ENCODE peak calls at places on chromosomes 16 and 17, in seven cellular contexts. C, D, A, O, X, H and M are unnamed samples.

GRCh38 chr17:58335061-58335731 is 6.6 kb upstream of the TSPOAP1 start:
- DNase-seq in X (no peak), C (no peak), O (no peak), H (no peak), D (no peak), A (no peak), M (no peak)

GRCh38 chr17:77490361-77491183 is 349.8 kb downstream of the SEC14L1 start:
- DNase-seq in C (no peak), H (no peak), O (no peak), X (no peak), A (no peak), D (no peak), M (no peak)

GRCh38 chr16:29950806-29951461 is 10.9 kb upstream of the TMEM219 start:
- DNase-seq in X (no peak), A (no peak), O (no peak), C (no peak), D (no peak), H (no peak), M (no peak)

GRCh38 chr17:58968662-58969061 is 138.0 kb downstream of the TRIM37 start:
- DNase-seq in H (no peak), X (no peak), C (no peak), A (no peak), D (peak; percentile 12), O (no peak), M (no peak)

GRCh38 chr16:53504161-53504663 is 1.2 kb upstream of the AKTIP start:
- DNase-seq in A (peak; percentile 46), D (peak; percentile 31), C (no peak), O (peak; percentile 40), H (no peak), X (peak; percentile 62), M (peak; percentile 60)

GRCh38 chr17:17983376-17983775 is 10.7 kb downstream of the DRC3 start:
- DNase-seq in C (no peak), A (no peak), X (peak; percentile 38), O (no peak), H (no peak), D (no peak), M (no peak)

GRCh38 chr17:3594056-3594810 is 15.0 kb downstream of the TRPV1 start:
- DNase-seq in X (no peak), C (no peak), H (no peak), O (peak; percentile 57), D (peak; percentile 84), A (no peak), M (no peak)

GRCh38 chr16:77406680-77407079 is 28.2 kb downstream of the ADAMTS18 start:
- DNase-seq in A (no peak), D (peak; percentile 1), X (no peak), O (no peak), C (no peak), H (no peak), M (no peak)

GRCh38 chr17:51120357-51120738 is 320 bp downstream of the SPAG9 start:
- DNase-seq in C (peak; percentile 19), X (peak; percentile 60), H (no peak), O (no peak), A (no peak), D (peak; percentile 14), M (peak; percentile 55)

GRCh38 chr16:65809627-65810026 is 556.9 kb upstream of the CDH5 start:
- DNase-seq in H (no peak), A (no peak), D (no peak), X (peak; percentile 5), C (no peak), O (no peak), M (peak; percentile 13)

GRCh38 chr17:72725432-72726068 is 366.9 kb downstream of the SLC39A11 start:
- DNase-seq in A (peak; percentile 76), D (peak; percentile 66), C (no peak), O (peak; percentile 30), H (no peak), X (peak; percentile 68), M (peak; percentile 76)

GRCh38 chr16:29816694-29817441 is 916 bp downstream of the PAGR1 start:
- DNase-seq in X (peak; percentile 74), C (no peak), O (peak; percentile 76), A (peak; percentile 52), D (peak; percentile 60), H (no peak), M (peak; percentile 65)

GRCh38 chr17:21253646-21254441 is 634 bp upstream of the NATD1 start:
- DNase-seq in H (no peak), A (no peak), D (no peak), C (no peak), O (no peak), X (no peak), M (no peak)

GRCh38 chr16:22983614-22984013 is 165.6 kb downstream of the USP31 start:
- DNase-seq in D (no peak), X (no peak), O (no peak), C (no peak), A (no peak), H (no peak), M (no peak)

GRCh38 chr16:7515543-7515942 is 182.9 kb downstream of the RBFOX1 start:
- DNase-seq in X (no peak), O (no peak), C (no peak), D (no peak), H (no peak), A (no peak), M (no peak)

GRCh38 chr17:80959330-80960036 is 32.2 kb upstream of the CHMP6 start:
- DNase-seq in C (no peak), X (peak; percentile 33), O (peak; percentile 62), A (peak; percentile 29), H (no peak), D (peak; percentile 48), M (no peak)

GRCh38 chr17:68491864-68492263 is 20.4 kb upstream of the PRKAR1A start:
- DNase-seq in A (no peak), C (no peak), H (no peak), X (peak; percentile 80), O (no peak), D (no peak), M (no peak)

GRCh38 chr17:13538841-13539411 is 62.8 kb downstream of the HS3ST3A1 start:
- DNase-seq in C (no peak), O (no peak), A (no peak), H (no peak), D (no peak), X (no peak), M (no peak)

GRCh38 chr17:2267354-2267753 is 36.2 kb downstream of the SMG6 start:
- DNase-seq in C (no peak), O (no peak), A (no peak), X (no peak), H (no peak), D (no peak), M (no peak)

GRCh38 chr17:7673239-7673638 is 14.1 kb downstream of the TP53 start:
- DNase-seq in D (no peak), A (peak; percentile 45), X (peak; percentile 49), H (no peak), C (no peak), O (no peak), M (peak; percentile 48)
- TF ChIP-seq CTCF in D (peak; percentile 38), A (peak; percentile 76), X (peak; percentile 40), H (no peak), C (peak; percentile 31), O (no peak), M (peak; percentile 43)

DNA sequence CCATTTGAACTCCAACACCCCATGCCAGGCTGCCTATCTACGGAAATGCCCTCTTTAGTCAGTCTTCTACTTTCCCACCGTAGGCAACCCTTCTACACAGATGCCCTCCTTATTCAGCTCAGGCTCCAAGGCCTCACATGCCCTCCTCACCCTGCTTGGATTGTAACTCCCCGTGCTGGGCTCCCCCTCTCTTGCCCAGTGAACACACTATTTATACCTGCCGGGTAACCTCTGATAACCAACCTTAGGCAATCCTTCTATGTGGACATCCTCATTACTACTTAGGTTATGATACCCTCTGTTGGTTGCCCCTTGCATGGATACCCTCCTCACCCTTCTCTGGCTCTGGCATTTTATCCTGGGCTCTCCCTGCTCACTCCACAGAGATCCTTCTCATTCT is 50.3 kb downstream of the NFAT5 start:
- DNase-seq in A (no peak), O (no peak), D (no peak), X (no peak), H (no peak), C (no peak), M (no peak)
- TF ChIP-seq CTCF in A (no peak), O (no peak), D (no peak), X (no peak), H (no peak), C (no peak), M (no peak)

GRCh38 chr17:31425646-31426045 is 34.2 kb downstream of the RAB11FIP4 start:
- DNase-seq in X (peak; percentile 66), D (no peak), A (peak; percentile 83), C (no peak), O (no peak), H (no peak), M (peak; percentile 62)
- TF ChIP-seq CTCF in X (no peak), D (no peak), A (no peak), C (no peak), O (no peak), H (no peak), M (no peak)

DNA sequence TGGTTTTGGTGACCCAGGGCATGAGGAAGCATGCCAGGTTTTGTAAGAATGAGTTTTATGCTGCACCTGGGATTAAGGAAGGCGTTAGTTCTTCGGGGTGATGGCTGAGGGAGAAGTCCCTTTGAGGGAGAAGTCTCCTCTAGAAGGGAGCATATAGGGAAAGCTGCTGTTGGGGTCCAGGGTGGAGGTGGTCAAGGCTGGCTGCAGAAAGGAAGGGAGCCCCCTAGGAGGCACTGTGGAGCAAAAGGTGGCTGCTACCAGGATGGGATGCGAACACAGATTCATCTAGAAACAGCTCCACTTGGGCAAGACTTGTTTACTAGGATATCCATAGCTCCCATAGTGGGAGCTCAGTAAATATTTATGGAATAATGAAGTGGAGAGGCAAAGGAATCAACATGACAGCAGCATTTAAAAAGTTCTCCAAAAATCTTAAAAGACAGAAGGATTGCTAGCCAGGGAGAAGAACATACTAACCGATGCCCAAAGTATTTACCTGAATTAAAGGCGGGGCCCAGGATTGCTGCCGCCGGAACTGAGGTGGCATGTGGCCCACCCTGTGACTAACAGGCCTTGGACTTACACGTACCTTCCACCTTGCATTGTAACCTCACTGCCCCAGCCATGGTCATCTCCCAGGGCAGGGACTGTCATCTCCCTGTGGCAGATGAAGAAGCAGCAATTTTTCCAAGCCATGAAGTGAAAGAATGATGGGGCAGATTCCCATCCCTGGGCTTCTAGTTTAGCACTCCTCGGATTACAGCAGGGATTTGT is 7.1 kb upstream of the LPCAT2 start:
- DNase-seq in X (no peak), H (no peak), D (no peak), A (no peak), O (no peak), C (no peak), M (no peak)
- TF ChIP-seq CTCF in X (no peak), H (peak; percentile 79), D (peak; percentile 42), A (no peak), O (peak; percentile 52), C (no peak), M (peak; percentile 56)